ENCODE peak calls at places on chromosomes 16 and 17, in six cellular contexts. E, J, Q, M, Y and C are unnamed samples.
A peak's percentile ranks its signal among the peaks of the same experiment; 100 is the strongest.

GRCh38 chr17:19383681-19384470 is 3.1 kb downstream of the MFAP4 start:
- DNase-seq in M (peak; percentile 66), Y (no peak), Q (peak; percentile 47), J (peak; percentile 37), E (no peak), C (peak; percentile 15)

GRCh38 chr16:84574191-84574590 is 43.7 kb downstream of the COTL1 start:
- DNase-seq in Q (no peak), Y (no peak), M (no peak), E (no peak), J (no peak), C (no peak)

GRCh38 chr17:29322363-29322762 is 28.4 kb upstream of the NUFIP2 start:
- DNase-seq in Y (no peak), M (no peak), Q (no peak), J (no peak), E (no peak), C (no peak)

GRCh38 chr17:77746391-77746790 is 212.1 kb upstream of the TNRC6C start:
- DNase-seq in Y (no peak), M (no peak), Q (no peak), J (no peak), E (no peak), C (no peak)

GRCh38 chr17:29855686-29856085 is 74.3 kb downstream of the SSH2 start:
- DNase-seq in M (no peak), Y (no peak), J (peak; percentile 75), Q (no peak), E (no peak), C (no peak)

GRCh38 chr17:35010093-35010492 is 29.8 kb downstream of the LIG3 start:
- DNase-seq in E (no peak), Q (no peak), Y (no peak), M (no peak), J (peak; percentile 17), C (no peak)

GRCh38 chr16:67301080-67301757 is 21.9 kb downstream of the PLEKHG4 start:
- DNase-seq in J (no peak), Y (no peak), Q (no peak), E (no peak), M (no peak), C (no peak)

GRCh38 chr17:15306406-15306970 is 34.9 kb downstream of the TEKT3 start:
- DNase-seq in Q (no peak), Y (no peak), J (peak; percentile 31), M (no peak), E (no peak), C (no peak)

GRCh38 chr16:75385507-75386152 is 47.7 kb downstream of the CFDP1 start:
- DNase-seq in J (peak; percentile 88), Y (peak; percentile 68), Q (no peak), E (no peak), M (no peak), C (no peak)

GRCh38 chr16:3744018-3744417 is 26.7 kb upstream of the TRAP1 start:
- DNase-seq in E (no peak), M (no peak), Y (no peak), Q (peak; percentile 42), J (no peak), C (no peak)

GRCh38 chr16:23317266-23317661 is 15.2 kb downstream of the SCNN1B start:
- DNase-seq in J (no peak), Y (no peak), Q (no peak), M (peak; percentile 10), E (no peak), C (peak; percentile 69)

GRCh38 chr17:66451188-66452149 is 149.1 kb downstream of the PRKCA start:
- DNase-seq in E (no peak), M (no peak), J (no peak), Q (peak; percentile 52), Y (peak; percentile 89), C (peak; percentile 66)

GRCh38 chr16:1300664-1301476 is 8.6 kb upstream of the UBE2I start:
- DNase-seq in Y (peak; percentile 55), Q (peak; percentile 90), M (peak; percentile 89), J (peak; percentile 22), E (peak; percentile 19), C (peak; percentile 74)

GRCh38 chr16:62213763-62214162 is 177.5 kb upstream of the CDH8 start:
- DNase-seq in Y (peak; percentile 29), J (no peak), Q (no peak), M (no peak), E (no peak), C (no peak)

GRCh38 chr16:57627184-57627871 is 1.1 kb upstream of the ADGRG1 start:
- DNase-seq in Y (peak; percentile 42), E (no peak), M (peak; percentile 65), J (peak; percentile 85), Q (no peak), C (no peak)

GRCh38 chr16:49649013-49649785 is 206.7 kb downstream of the ZNF423 start:
- DNase-seq in Y (peak; percentile 10), J (no peak), Q (no peak), M (no peak), E (no peak), C (no peak)

GRCh38 chr16:4316103-4316731 is 350 bp downstream of the GLIS2 start:
- DNase-seq in Y (no peak), J (no peak), Q (no peak), M (no peak), E (no peak), C (no peak)

GRCh38 chr16:15676506-15676905 is 26.5 kb downstream of the NDE1 start:
- DNase-seq in M (no peak), Y (no peak), Q (no peak), E (no peak), J (no peak), C (no peak)

GRCh38 chr16:4213721-4214120 is 28.2 kb downstream of the SRL start:
- DNase-seq in E (no peak), M (no peak), J (no peak), Q (peak; percentile 78), Y (no peak), C (no peak)

GRCh38 chr16:10466861-10467260 is 81.0 kb downstream of the ATF7IP2 start:
- DNase-seq in M (no peak), J (no peak), E (no peak), Q (no peak), Y (no peak), C (no peak)

GRCh38 chr17:35002876-35003551 is 22.7 kb downstream of the LIG3 start:
- DNase-seq in M (no peak), E (no peak), J (peak; percentile 76), Y (no peak), Q (no peak), C (no peak)

GRCh38 chr16:54651440-54651839 is 279.2 kb upstream of the IRX5 start:
- DNase-seq in Q (no peak), J (no peak), E (no peak), Y (no peak), M (no peak), C (no peak)
- H3K27ac ChIP-seq in Q (no peak overlapping the region), J (no peak overlapping the region), E (no peak overlapping the region), Y (no peak overlapping the region), M (no peak overlapping the region), C (no peak overlapping the region)

DNA sequence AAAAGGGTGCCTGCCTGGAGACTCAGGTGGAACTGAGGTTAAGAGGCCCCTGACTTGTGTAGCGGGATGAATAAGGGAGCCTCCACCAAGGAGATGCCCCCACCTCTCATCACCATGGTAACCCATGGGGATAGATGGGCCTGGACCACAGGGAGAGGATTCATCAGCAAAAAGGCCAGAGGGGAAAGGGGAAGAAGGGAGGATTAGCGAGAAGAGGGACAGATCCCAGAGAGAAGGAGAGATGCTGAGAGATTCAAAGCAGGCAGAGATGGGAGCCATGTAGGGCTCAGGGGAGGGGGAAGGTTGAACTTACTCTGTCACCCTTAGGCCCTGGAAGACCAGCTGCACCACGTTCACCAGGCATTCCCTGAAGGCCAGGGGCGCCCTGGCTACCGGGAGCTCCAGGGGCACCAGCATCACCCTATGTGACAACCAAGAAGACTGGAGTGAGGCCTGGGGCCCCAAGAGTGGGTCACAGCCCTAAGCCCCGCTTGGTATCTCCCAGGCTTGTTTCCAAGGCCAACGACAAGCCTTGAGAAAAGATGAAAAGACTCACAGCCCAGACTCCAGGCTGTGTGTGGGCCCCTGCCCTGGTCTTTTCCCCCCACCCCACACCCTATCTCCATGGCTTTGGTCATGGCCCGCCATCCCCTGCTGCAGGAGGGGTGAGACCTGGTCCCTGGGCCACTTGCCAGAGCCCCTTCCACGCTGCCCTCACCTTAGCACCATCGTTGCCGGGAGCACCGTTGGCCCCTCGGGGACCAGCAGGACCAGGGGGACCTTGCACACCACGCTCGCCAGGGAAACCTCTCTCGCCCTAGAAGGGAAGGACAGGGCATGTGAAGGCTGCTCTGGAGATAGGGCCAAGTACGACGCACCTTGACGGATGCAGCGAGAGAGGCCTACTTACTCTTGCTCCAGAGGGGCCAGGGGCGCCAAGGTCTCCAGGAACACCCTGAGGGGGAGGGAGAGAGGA is 10.1 kb downstream of the COL1A1 start:
- DNase-seq in Y (no peak), M (peak; percentile 61), Q (no peak), E (no peak), J (peak; percentile 82), C (no peak)
- H3K27ac ChIP-seq in Y (no peak overlapping the region), M (no peak overlapping the region), Q (no peak overlapping the region), E (no peak overlapping the region), J (peak overlapping the region; percentile 99), C (no peak overlapping the region)

DNA sequence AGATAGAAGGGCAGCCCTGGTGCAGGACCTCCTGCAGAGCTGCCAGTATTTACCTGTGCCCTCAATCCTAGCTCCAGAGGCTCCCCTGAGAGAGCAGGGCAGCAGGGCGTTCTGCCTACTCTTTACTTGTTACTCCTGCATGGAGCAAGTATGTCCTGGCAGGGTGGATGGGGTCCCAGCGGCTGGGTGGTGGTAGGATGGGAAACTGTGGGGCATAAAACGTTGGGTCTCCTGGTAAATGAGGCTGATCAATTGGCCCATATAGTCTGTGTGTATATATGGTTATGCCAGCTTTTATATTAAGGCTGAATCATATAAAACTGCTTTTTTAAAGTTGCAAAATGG is 192.0 kb downstream of the NTN1 start:
- DNase-seq in J (no peak), M (peak; percentile 52), E (no peak), Y (no peak), Q (no peak), C (no peak)
- H3K27ac ChIP-seq in J (no peak overlapping the region), M (no peak overlapping the region), E (no peak overlapping the region), Y (no peak overlapping the region), Q (no peak overlapping the region), C (no peak overlapping the region)

GRCh38 chr16:81319221-81319912 is 4.6 kb downstream of the GAN start:
- DNase-seq in J (peak; percentile 77), Y (no peak), M (no peak), Q (no peak), E (no peak), C (no peak)
- H3K27ac ChIP-seq in J (peak overlapping the region; percentile 24), Y (no peak overlapping the region), M (no peak overlapping the region), Q (no peak overlapping the region), E (no peak overlapping the region), C (no peak overlapping the region)

DNA sequence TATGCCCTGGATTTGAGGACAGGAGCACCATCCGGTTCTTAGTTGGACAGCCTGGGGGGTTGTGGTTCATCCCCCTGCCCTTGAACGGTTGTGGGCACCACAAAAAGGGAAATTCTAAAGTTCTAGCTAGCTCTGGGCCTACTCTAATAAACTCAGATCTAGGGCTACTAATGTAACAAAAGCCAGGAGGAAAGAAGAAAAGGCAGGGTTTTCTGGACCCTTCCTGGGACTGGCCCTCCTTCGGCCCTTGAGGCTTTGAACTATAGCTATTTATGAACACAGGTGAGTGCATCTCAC is 15.1 kb downstream of the ETV4 start:
- DNase-seq in E (no peak), J (no peak), M (no peak), Y (no peak), Q (no peak), C (no peak)
- H3K27ac ChIP-seq in E (no peak overlapping the region), J (peak overlapping the region; percentile 97), M (no peak overlapping the region), Y (peak overlapping the region; percentile 96), Q (no peak overlapping the region), C (peak overlapping the region; percentile 83)

DNA sequence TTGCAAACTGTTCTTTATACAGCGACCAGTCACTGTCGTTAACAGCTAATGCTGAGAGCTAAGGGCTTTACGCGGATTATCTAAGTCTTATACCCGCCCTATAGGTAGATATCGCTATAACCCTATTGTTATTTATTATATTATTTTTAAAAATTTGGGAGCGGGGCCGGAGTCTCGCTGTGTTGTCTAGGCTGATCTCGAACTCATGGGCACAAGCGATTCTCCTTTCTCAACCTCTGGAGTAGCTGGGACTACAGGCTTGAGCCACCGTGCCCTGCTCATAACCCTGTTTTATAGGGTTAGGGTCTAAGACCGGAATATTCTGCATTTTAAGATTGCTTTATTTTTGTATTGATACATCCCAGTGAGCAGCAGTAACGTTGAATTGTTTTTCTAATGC is 24.7 kb downstream of the DEF8 start:
- DNase-seq in J (no peak), Q (no peak), M (no peak), Y (no peak), E (no peak), C (no peak)
- H3K27ac ChIP-seq in J (peak overlapping the region; percentile 78), Q (peak overlapping the region; percentile 96), M (peak overlapping the region; percentile 97), Y (peak overlapping the region; percentile 88), E (no peak overlapping the region), C (peak overlapping the region; percentile 97)